ENCODE peak calls at places on chromosomes 7 and 10, in seven cellular contexts. R is CD4-positive, CD25-positive, alpha-beta regulatory T cell; A is GM23338; W is suprapubic skin; O is H9; N is spleen; B is psoas muscle. C is an unnamed sample.
A peak's percentile ranks its signal among the peaks of the same experiment; 100 is the strongest.

GRCh38 chr7:41869596-41869995 is 166.7 kb upstream of the INHBA start:
- DNase-seq in R (no peak), A (no peak), W (no peak), O (no peak), N (no peak), B (no peak), C (no peak)

GRCh38 chr7:33762153-33762902 is 143.0 kb upstream of the BMPER start:
- DNase-seq in R (no peak), A (no peak), W (no peak), O (no peak), N (no peak), B (no peak), C (no peak)

GRCh38 chr7:114758661-114759227 is 163.2 kb upstream of the MDFIC start:
- DNase-seq in R (no peak), A (no peak), W (no peak), O (no peak), N (no peak), B (no peak), C (no peak)

GRCh38 chr10:22851865-22852239 is 76.0 kb upstream of the ARMC3 start:
- DNase-seq in R (no peak), A (no peak), W (no peak), O (no peak), N (no peak), B (no peak), C (no peak)

GRCh38 chr10:132199268-132199853 is 12.6 kb downstream of the DPYSL4 start:
- DNase-seq in R (no peak), A (no peak), W (no peak), O (no peak), N (peak; percentile 41), B (no peak), C (no peak)

GRCh38 chr10:57694956-57695605 is 572.6 kb downstream of the IPMK start:
- DNase-seq in R (no peak), A (no peak), W (no peak), O (no peak), N (no peak), B (no peak), C (no peak)

GRCh38 chr10:3758491-3758970 is 26.5 kb downstream of the KLF6 start:
- DNase-seq in R (no peak), A (no peak), W (peak; percentile 34), O (no peak), N (no peak), B (no peak), C (no peak)

GRCh38 chr7:867001-867405 is 9.4 kb upstream of the GET4 start:
- DNase-seq in R (no peak), A (no peak), W (no peak), O (no peak), N (peak; percentile 68), B (peak; percentile 69), C (no peak)

GRCh38 chr10:96850825-96851224 is 18.7 kb downstream of the LCOR start:
- DNase-seq in R (no peak), A (no peak), W (no peak), O (no peak), N (no peak), B (no peak), C (no peak)

GRCh38 chr10:101087965-101088364 is 26.2 kb downstream of the KAZALD1 start:
- DNase-seq in R (no peak), A (no peak), W (no peak), O (no peak), N (no peak), B (no peak), C (no peak)

GRCh38 chr10:103912759-103913158 is 5.2 kb downstream of the STN1 start:
- DNase-seq in R (no peak), A (no peak), W (no peak), O (no peak), N (no peak), B (no peak), C (no peak)

GRCh38 chr10:93115661-93116383 is 42.1 kb downstream of the CYP26A1 start:
- DNase-seq in R (peak; percentile 50), A (peak; percentile 92), W (no peak), O (peak; percentile 83), N (peak; percentile 82), B (peak; percentile 63), C (peak; percentile 37)

GRCh38 chr7:157278791-157279678 is 57.8 kb upstream of the DNAJB6 start:
- DNase-seq in R (no peak), A (peak; percentile 68), W (no peak), O (peak; percentile 65), N (peak; percentile 90), B (peak; percentile 75), C (no peak)

GRCh38 chr10:128125416-128125943 is 743 bp downstream of the MKI67 start:
- DNase-seq in R (no peak), A (no peak), W (no peak), O (no peak), N (peak; percentile 78), B (no peak), C (no peak)

GRCh38 chr10:131726967-131727366 is 173.8 kb upstream of the PPP2R2D start:
- DNase-seq in R (no peak), A (no peak), W (peak; percentile 75), O (peak; percentile 38), N (peak; percentile 62), B (no peak), C (no peak)

GRCh38 chr7:100823534-100823933 is 3.8 kb downstream of the EPHB4 start:
- DNase-seq in R (no peak), A (no peak), W (no peak), O (no peak), N (no peak), B (no peak), C (no peak)

DNA sequence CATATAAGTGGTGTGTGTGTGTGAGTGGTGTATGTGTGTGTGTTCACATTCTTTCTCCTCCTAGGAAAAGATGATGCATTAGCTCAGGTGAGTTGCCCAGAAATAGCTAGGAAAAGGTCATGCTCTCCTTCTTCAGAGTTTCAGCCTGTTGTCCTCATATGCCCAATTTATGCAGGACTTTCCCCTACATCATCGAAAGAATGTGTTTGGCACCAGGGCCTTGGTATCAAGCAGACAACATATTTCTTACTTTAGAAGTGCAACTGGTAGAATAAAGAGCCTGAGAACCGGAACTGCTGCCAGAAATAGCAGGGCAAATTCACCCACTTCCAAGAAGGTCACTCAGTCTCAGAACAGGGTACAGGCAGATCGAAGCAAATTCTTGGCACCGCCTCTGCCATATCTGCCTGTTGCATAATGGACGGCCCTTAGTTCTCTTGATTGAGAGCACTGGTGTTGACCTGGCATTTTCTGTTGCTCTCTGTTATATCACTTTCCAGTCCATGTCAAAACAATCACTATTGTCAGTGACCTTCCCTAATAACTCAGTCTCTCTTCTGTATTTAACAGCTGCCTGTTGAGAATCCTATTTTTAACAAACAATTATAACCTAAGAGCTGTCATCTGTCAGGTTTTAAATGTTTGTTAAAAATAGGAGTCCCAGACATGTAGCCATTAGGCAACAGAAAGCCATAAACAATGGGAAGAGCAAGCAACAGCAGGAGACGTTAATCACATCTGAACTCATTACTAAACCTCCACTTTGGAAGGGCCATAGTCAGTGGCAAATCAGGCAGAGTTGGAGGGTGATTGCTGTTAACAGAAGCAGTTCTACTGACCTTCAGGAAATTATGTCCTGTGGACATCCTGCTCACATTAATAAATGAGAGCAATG is 20.7 kb downstream of the ADRB1 start:
- DNase-seq in R (no peak), A (no peak), W (no peak), O (no peak), N (no peak), B (no peak), C (no peak)
- H3K4me1 ChIP-seq in R (no peaks in the 10 kb centered on the region), A (peaks cover 11% of the 10 kb centered on the region), W (peaks cover 37% of the 10 kb centered on the region), O (no peaks in the 10 kb centered on the region), N (peaks cover 8% of the 10 kb centered on the region), B (no peaks in the 10 kb centered on the region), C (peaks cover 11% of the 10 kb centered on the region)

GRCh38 chr7:21945374-21946227 is at the start of gene CDCA7L:
- DNase-seq in R (peak; percentile 9), A (peak; percentile 94), W (peak; percentile 88), O (peak; percentile 86), N (peak; percentile 95), B (peak; percentile 67), C (peak; percentile 54)

GRCh38 chr7:21946228-21946709 is 570 bp upstream of the CDCA7L start:
- DNase-seq in R (no peak), A (peak; percentile 60), W (no peak), O (no peak), N (no peak), B (no peak), C (no peak)

GRCh38 chr7:21942955-21943354 is 2.7 kb downstream of the CDCA7L start:
- DNase-seq in R (no peak), A (no peak), W (no peak), O (no peak), N (no peak), B (no peak), C (no peak)

GRCh38 chr7:21943436-21943835 is 2.3 kb downstream of the CDCA7L start:
- DNase-seq in R (no peak), A (no peak), W (no peak), O (no peak), N (no peak), B (no peak), C (no peak)

GRCh38 chr7:21944616-21945373 is 904 bp downstream of the CDCA7L start:
- DNase-seq in R (no peak), A (peak; percentile 86), W (no peak), O (peak; percentile 75), N (peak; percentile 88), B (no peak), C (no peak)
- H3K4me1 ChIP-seq in R (peaks cover 38% of the 10 kb centered on the region), A (peaks cover 50% of the 10 kb centered on the region), W (peaks cover 37% of the 10 kb centered on the region), O (peaks cover 6% of the 10 kb centered on the region), N (no peaks in the 10 kb centered on the region), B (peaks cover under 1% of the 10 kb centered on the region), C (peaks cover 11% of the 10 kb centered on the region)

GRCh38 chr10:44977287-44978212 is 1.1 kb downstream of the DEPP1 start:
- DNase-seq in R (no peak), A (no peak), W (peak; percentile 83), O (no peak), N (peak; percentile 79), B (no peak), C (no peak)
- H3K4me1 ChIP-seq in R (peaks cover 10% of the 10 kb centered on the region), A (peaks cover 50% of the 10 kb centered on the region), W (peaks cover 73% of the 10 kb centered on the region), O (peaks cover 16% of the 10 kb centered on the region), N (peaks cover 13% of the 10 kb centered on the region), B (peaks cover 74% of the 10 kb centered on the region), C (peaks cover 15% of the 10 kb centered on the region)

GRCh38 chr7:140495514-140496097 is 16.3 kb upstream of the MKRN1 start:
- DNase-seq in R (no peak), A (no peak), W (no peak), O (no peak), N (no peak), B (no peak), C (no peak)
- H3K4me1 ChIP-seq in R (no peaks in the 10 kb centered on the region), A (no peaks in the 10 kb centered on the region), W (no peaks in the 10 kb centered on the region), O (no peaks in the 10 kb centered on the region), N (no peaks in the 10 kb centered on the region), B (no peaks in the 10 kb centered on the region), C (no peaks in the 10 kb centered on the region)

DNA sequence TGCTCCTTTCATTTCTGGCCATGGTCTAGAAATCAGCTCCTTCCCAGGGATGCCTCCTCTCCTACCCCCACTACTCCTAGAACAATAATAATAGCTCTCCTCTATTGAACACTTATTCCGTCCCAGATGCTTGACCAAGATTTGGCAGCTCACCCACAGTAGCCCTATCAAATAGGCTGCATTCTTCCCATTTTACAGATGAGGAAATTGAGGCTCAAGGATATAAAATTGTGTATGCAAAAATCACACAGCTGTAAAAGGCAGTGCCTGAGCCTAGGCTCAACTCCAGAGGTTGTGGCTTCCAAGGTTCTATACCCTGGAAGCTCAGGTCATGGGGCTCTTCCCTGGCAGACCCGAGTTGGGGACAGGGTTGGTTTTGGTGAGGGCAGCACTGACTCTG is 82.3 kb downstream of the C10orf105 start:
- DNase-seq in R (no peak), A (no peak), W (no peak), O (no peak), N (no peak), B (no peak), C (no peak)
- H3K4me1 ChIP-seq in R (peaks cover 6% of the 10 kb centered on the region), A (peaks cover 57% of the 10 kb centered on the region), W (no peaks in the 10 kb centered on the region), O (peaks cover 29% of the 10 kb centered on the region), N (peaks cover 4% of the 10 kb centered on the region), B (no peaks in the 10 kb centered on the region), C (no peaks in the 10 kb centered on the region)

GRCh38 chr10:79099898-79100448 is 31.2 kb downstream of the ZMIZ1 start:
- DNase-seq in R (no peak), A (no peak), W (no peak), O (no peak), N (no peak), B (no peak), C (no peak)
- H3K4me1 ChIP-seq in R (peaks cover 15% of the 10 kb centered on the region), A (peaks cover 9% of the 10 kb centered on the region), W (peaks cover 98% of the 10 kb centered on the region), O (peaks cover 8% of the 10 kb centered on the region), N (peaks cover 33% of the 10 kb centered on the region), B (peaks cover 84% of the 10 kb centered on the region), C (peaks cover 20% of the 10 kb centered on the region)